ENCODE peak calls at places on chromosome 17, in ten cellular contexts. One of them, this sample, is unnamed.

GRCh38 chr17:39229274-39229913 is 3.6 kb upstream of the STAC2 start:
- DNase-seq in IMR-90: peak
- DNase-seq in fibroblast of lung: no peak
- DNase-seq in psoas muscle: no peak
- DNase-seq in adrenal gland: no peak
- DNase-seq in PC-9: peak
- DNase-seq in fibroblast of the aortic adventitia: peak
- DNase-seq in astrocyte of the spinal cord: no peak
- DNase-seq in stomach: no peak
- DNase-seq in left lung: no peak
- DNase-seq in this sample: no peak

GRCh38 chr17:75061618-75062017 is 14.6 kb downstream of the KCTD2 start:
- DNase-seq in IMR-90: no peak
- DNase-seq in fibroblast of lung: no peak
- DNase-seq in psoas muscle: no peak
- DNase-seq in adrenal gland: no peak
- DNase-seq in PC-9: no peak
- DNase-seq in fibroblast of the aortic adventitia: no peak
- DNase-seq in astrocyte of the spinal cord: no peak
- DNase-seq in stomach: no peak
- DNase-seq in left lung: no peak
- DNase-seq in this sample: no peak

GRCh38 chr17:61397086-61397842 is 2.4 kb upstream of the TBX2 start:
- DNase-seq in IMR-90: peak
- DNase-seq in fibroblast of lung: peak
- DNase-seq in psoas muscle: peak
- DNase-seq in adrenal gland: no peak
- DNase-seq in PC-9: no peak
- DNase-seq in fibroblast of the aortic adventitia: peak
- DNase-seq in astrocyte of the spinal cord: no peak
- DNase-seq in stomach: no peak
- DNase-seq in left lung: peak
- DNase-seq in this sample: no peak

GRCh38 chr17:48841395-48841831 is 10.6 kb downstream of the CALCOCO2 start:
- DNase-seq in IMR-90: peak
- DNase-seq in fibroblast of lung: peak
- DNase-seq in psoas muscle: no peak
- DNase-seq in adrenal gland: peak
- DNase-seq in PC-9: no peak
- DNase-seq in fibroblast of the aortic adventitia: peak
- DNase-seq in astrocyte of the spinal cord: peak
- DNase-seq in stomach: no peak
- DNase-seq in left lung: no peak
- DNase-seq in this sample: no peak

GRCh38 chr17:63843387-63844292 is 1.2 kb upstream of the SMARCD2 start:
- DNase-seq in IMR-90: peak
- DNase-seq in fibroblast of lung: peak
- DNase-seq in psoas muscle: peak
- DNase-seq in adrenal gland: peak
- DNase-seq in PC-9: no peak
- DNase-seq in fibroblast of the aortic adventitia: peak
- DNase-seq in astrocyte of the spinal cord: peak
- DNase-seq in stomach: peak
- DNase-seq in left lung: no peak
- DNase-seq in this sample: no peak

GRCh38 chr17:55005520-55005919 is 37.0 kb downstream of the STXBP4 start:
- DNase-seq in IMR-90: peak
- DNase-seq in fibroblast of lung: peak
- DNase-seq in psoas muscle: no peak
- DNase-seq in adrenal gland: no peak
- DNase-seq in PC-9: no peak
- DNase-seq in fibroblast of the aortic adventitia: peak
- DNase-seq in astrocyte of the spinal cord: peak
- DNase-seq in stomach: no peak
- DNase-seq in left lung: no peak
- DNase-seq in this sample: no peak

GRCh38 chr17:63490321-63490720 is 13.5 kb downstream of the ACE start:
- DNase-seq in IMR-90: no peak
- DNase-seq in fibroblast of lung: no peak
- DNase-seq in psoas muscle: no peak
- DNase-seq in adrenal gland: no peak
- DNase-seq in PC-9: no peak
- DNase-seq in fibroblast of the aortic adventitia: no peak
- DNase-seq in astrocyte of the spinal cord: no peak
- DNase-seq in stomach: no peak
- DNase-seq in left lung: no peak
- DNase-seq in this sample: no peak

GRCh38 chr17:49383048-49383447 is 21.0 kb upstream of the ZNF652 start:
- DNase-seq in IMR-90: no peak
- DNase-seq in fibroblast of lung: no peak
- DNase-seq in psoas muscle: no peak
- DNase-seq in adrenal gland: no peak
- DNase-seq in PC-9: no peak
- DNase-seq in fibroblast of the aortic adventitia: no peak
- DNase-seq in astrocyte of the spinal cord: no peak
- DNase-seq in stomach: no peak
- DNase-seq in left lung: no peak
- DNase-seq in this sample: no peak

GRCh38 chr17:35982409-35983191 is 1.3 kb upstream of the CCL16 start:
- DNase-seq in IMR-90: no peak
- DNase-seq in fibroblast of lung: no peak
- DNase-seq in psoas muscle: no peak
- DNase-seq in adrenal gland: no peak
- DNase-seq in PC-9: no peak
- DNase-seq in fibroblast of the aortic adventitia: no peak
- DNase-seq in astrocyte of the spinal cord: no peak
- DNase-seq in stomach: no peak
- DNase-seq in left lung: no peak
- DNase-seq in this sample: no peak

GRCh38 chr17:59160203-59161025 is 4.9 kb downstream of the PRR11 start:
- DNase-seq in IMR-90: no peak
- DNase-seq in fibroblast of lung: peak
- DNase-seq in psoas muscle: no peak
- DNase-seq in adrenal gland: no peak
- DNase-seq in PC-9: no peak
- DNase-seq in fibroblast of the aortic adventitia: peak
- DNase-seq in astrocyte of the spinal cord: no peak
- DNase-seq in stomach: no peak
- DNase-seq in left lung: no peak
- DNase-seq in this sample: no peak

GRCh38 chr17:2828396-2829038 is 32.3 kb downstream of the RAP1GAP2 start:
- DNase-seq in IMR-90: peak
- DNase-seq in fibroblast of lung: peak
- DNase-seq in psoas muscle: peak
- DNase-seq in adrenal gland: peak
- DNase-seq in PC-9: no peak
- DNase-seq in fibroblast of the aortic adventitia: peak
- DNase-seq in astrocyte of the spinal cord: peak
- DNase-seq in stomach: peak
- DNase-seq in left lung: peak
- DNase-seq in this sample: no peak

GRCh38 chr17:75367312-75367711 is 38.2 kb downstream of the GRB2 start:
- DNase-seq in IMR-90: peak
- DNase-seq in fibroblast of lung: no peak
- DNase-seq in psoas muscle: no peak
- DNase-seq in adrenal gland: no peak
- DNase-seq in PC-9: peak
- DNase-seq in fibroblast of the aortic adventitia: no peak
- DNase-seq in astrocyte of the spinal cord: peak
- DNase-seq in stomach: no peak
- DNase-seq in left lung: no peak
- DNase-seq in this sample: no peak

GRCh38 chr17:18974407-18975149 is 22.6 kb downstream of the SLC5A10 start:
- DNase-seq in IMR-90: peak
- DNase-seq in fibroblast of lung: no peak
- DNase-seq in psoas muscle: no peak
- DNase-seq in adrenal gland: no peak
- DNase-seq in PC-9: no peak
- DNase-seq in fibroblast of the aortic adventitia: no peak
- DNase-seq in astrocyte of the spinal cord: no peak
- DNase-seq in stomach: no peak
- DNase-seq in left lung: no peak
- DNase-seq in this sample: no peak

DNA sequence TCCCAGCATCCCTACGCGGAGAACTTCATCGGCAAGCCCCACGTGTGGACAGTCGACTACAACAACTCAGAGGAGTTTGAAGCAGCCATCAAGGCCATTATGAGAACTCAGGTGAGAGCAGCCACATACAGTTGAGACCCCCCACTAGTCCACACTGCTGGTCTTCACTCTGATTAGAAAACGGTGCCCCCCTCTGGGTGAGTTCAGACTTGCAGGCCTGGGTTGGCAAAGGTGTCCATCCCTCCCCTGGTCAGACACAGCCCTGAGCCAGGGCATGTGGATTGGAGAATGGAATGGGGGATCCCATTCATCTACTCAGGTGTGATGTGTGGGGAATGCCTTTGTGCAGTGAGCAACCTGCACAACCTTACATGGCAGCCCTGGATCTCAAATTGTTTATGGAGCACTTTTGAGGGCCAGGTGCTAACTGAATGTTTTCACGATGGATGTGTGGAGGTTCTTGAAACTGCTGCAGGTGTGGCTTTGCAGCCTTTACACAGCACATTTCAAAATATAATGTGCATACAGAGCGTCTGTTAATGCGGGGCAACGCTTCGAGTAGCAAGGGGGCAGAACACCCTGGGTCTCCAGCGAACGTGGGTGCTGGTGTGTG is 72.6 kb downstream of the MGAT5B start:
- DNase-seq in IMR-90: no peak
- DNase-seq in fibroblast of lung: no peak
- DNase-seq in psoas muscle: no peak
- DNase-seq in adrenal gland: no peak
- DNase-seq in PC-9: no peak
- DNase-seq in fibroblast of the aortic adventitia: no peak
- DNase-seq in astrocyte of the spinal cord: no peak
- DNase-seq in stomach: no peak
- DNase-seq in left lung: no peak
- DNase-seq in this sample: no peak
- TF ChIP-seq CTCF in IMR-90: peak
- TF ChIP-seq CTCF in fibroblast of lung: no peak
- TF ChIP-seq CTCF in psoas muscle: no peak
- TF ChIP-seq CTCF in adrenal gland: no peak
- TF ChIP-seq CTCF in PC-9: peak
- TF ChIP-seq CTCF in fibroblast of the aortic adventitia: no peak
- TF ChIP-seq CTCF in astrocyte of the spinal cord: peak
- TF ChIP-seq CTCF in stomach: no peak
- TF ChIP-seq CTCF in left lung: no peak
- TF ChIP-seq CTCF in this sample: peak

GRCh38 chr17:72422505-72423285 is 301.9 kb downstream of the SOX9 start:
- DNase-seq in IMR-90: peak
- DNase-seq in fibroblast of lung: peak
- DNase-seq in psoas muscle: peak
- DNase-seq in adrenal gland: peak
- DNase-seq in PC-9: peak
- DNase-seq in fibroblast of the aortic adventitia: peak
- DNase-seq in astrocyte of the spinal cord: peak
- DNase-seq in stomach: peak
- DNase-seq in left lung: no peak
- DNase-seq in this sample: peak
- TF ChIP-seq CTCF in IMR-90: no peak
- TF ChIP-seq CTCF in fibroblast of lung: no peak
- TF ChIP-seq CTCF in psoas muscle: no peak
- TF ChIP-seq CTCF in adrenal gland: no peak
- TF ChIP-seq CTCF in PC-9: no peak
- TF ChIP-seq CTCF in fibroblast of the aortic adventitia: no peak
- TF ChIP-seq CTCF in astrocyte of the spinal cord: no peak
- TF ChIP-seq CTCF in stomach: no peak
- TF ChIP-seq CTCF in left lung: no peak
- TF ChIP-seq CTCF in this sample: no peak

GRCh38 chr17:9645858-9646555 is 690 bp downstream of the USP43 start:
- DNase-seq in IMR-90: no peak
- DNase-seq in fibroblast of lung: no peak
- DNase-seq in psoas muscle: no peak
- DNase-seq in adrenal gland: peak
- DNase-seq in PC-9: peak
- DNase-seq in fibroblast of the aortic adventitia: no peak
- DNase-seq in astrocyte of the spinal cord: peak
- DNase-seq in stomach: peak
- DNase-seq in left lung: peak
- DNase-seq in this sample: no peak
- TF ChIP-seq CTCF in IMR-90: no peak
- TF ChIP-seq CTCF in fibroblast of lung: no peak
- TF ChIP-seq CTCF in psoas muscle: no peak
- TF ChIP-seq CTCF in adrenal gland: no peak
- TF ChIP-seq CTCF in PC-9: no peak
- TF ChIP-seq CTCF in fibroblast of the aortic adventitia: no peak
- TF ChIP-seq CTCF in astrocyte of the spinal cord: peak
- TF ChIP-seq CTCF in stomach: no peak
- TF ChIP-seq CTCF in left lung: peak
- TF ChIP-seq CTCF in this sample: no peak

GRCh38 chr17:51005768-51006167 is 114.9 kb downstream of the SPAG9 start:
- DNase-seq in IMR-90: no peak
- DNase-seq in fibroblast of lung: no peak
- DNase-seq in psoas muscle: no peak
- DNase-seq in adrenal gland: no peak
- DNase-seq in PC-9: no peak
- DNase-seq in fibroblast of the aortic adventitia: no peak
- DNase-seq in astrocyte of the spinal cord: no peak
- DNase-seq in stomach: no peak
- DNase-seq in left lung: no peak
- DNase-seq in this sample: no peak

GRCh38 chr17:51006601-51007000 is 114.1 kb downstream of the SPAG9 start:
- DNase-seq in IMR-90: peak
- DNase-seq in fibroblast of lung: no peak
- DNase-seq in psoas muscle: no peak
- DNase-seq in adrenal gland: no peak
- DNase-seq in PC-9: no peak
- DNase-seq in fibroblast of the aortic adventitia: peak
- DNase-seq in astrocyte of the spinal cord: peak
- DNase-seq in stomach: no peak
- DNase-seq in left lung: no peak
- DNase-seq in this sample: no peak

GRCh38 chr17:51004249-51004648 is 116.4 kb downstream of the SPAG9 start:
- DNase-seq in IMR-90: no peak
- DNase-seq in fibroblast of lung: no peak
- DNase-seq in psoas muscle: no peak
- DNase-seq in adrenal gland: no peak
- DNase-seq in PC-9: no peak
- DNase-seq in fibroblast of the aortic adventitia: no peak
- DNase-seq in astrocyte of the spinal cord: no peak
- DNase-seq in stomach: no peak
- DNase-seq in left lung: no peak
- DNase-seq in this sample: no peak

GRCh38 chr17:51000835-51001638 is 119.6 kb downstream of the SPAG9 start:
- DNase-seq in IMR-90: peak
- DNase-seq in fibroblast of lung: peak
- DNase-seq in psoas muscle: no peak
- DNase-seq in adrenal gland: no peak
- DNase-seq in PC-9: peak
- DNase-seq in fibroblast of the aortic adventitia: peak
- DNase-seq in astrocyte of the spinal cord: peak
- DNase-seq in stomach: no peak
- DNase-seq in left lung: no peak
- DNase-seq in this sample: peak
- TF ChIP-seq CTCF in IMR-90: peak
- TF ChIP-seq CTCF in fibroblast of lung: peak
- TF ChIP-seq CTCF in psoas muscle: peak
- TF ChIP-seq CTCF in adrenal gland: peak
- TF ChIP-seq CTCF in PC-9: peak
- TF ChIP-seq CTCF in fibroblast of the aortic adventitia: peak
- TF ChIP-seq CTCF in astrocyte of the spinal cord: peak
- TF ChIP-seq CTCF in stomach: peak
- TF ChIP-seq CTCF in left lung: peak
- TF ChIP-seq CTCF in this sample: peak

GRCh38 chr17:41322264-41322902 is 6.9 kb upstream of the KRTAP17-1 start:
- DNase-seq in IMR-90: peak
- DNase-seq in fibroblast of lung: peak
- DNase-seq in psoas muscle: no peak
- DNase-seq in adrenal gland: no peak
- DNase-seq in PC-9: no peak
- DNase-seq in fibroblast of the aortic adventitia: peak
- DNase-seq in astrocyte of the spinal cord: peak
- DNase-seq in stomach: no peak
- DNase-seq in left lung: no peak
- DNase-seq in this sample: peak
- TF ChIP-seq CTCF in IMR-90: peak
- TF ChIP-seq CTCF in fibroblast of lung: peak
- TF ChIP-seq CTCF in psoas muscle: peak
- TF ChIP-seq CTCF in adrenal gland: peak
- TF ChIP-seq CTCF in PC-9: peak
- TF ChIP-seq CTCF in fibroblast of the aortic adventitia: peak
- TF ChIP-seq CTCF in astrocyte of the spinal cord: peak
- TF ChIP-seq CTCF in stomach: peak
- TF ChIP-seq CTCF in left lung: peak
- TF ChIP-seq CTCF in this sample: peak